ENCODE peak calls at places on chromosomes 5 and 9, in five cellular contexts. J is IMR-90; X is lower lobe of right lung; G is CD4-positive, alpha-beta memory T cell; I is lung. L is an unnamed sample.

GRCh38 chr9:128689293-128689770 is 310 bp downstream of the SET start:
- DNase-seq in J (no peak), X (peak; percentile 81), G (no peak), I (peak; percentile 58), L (no peak)

GRCh38 chr5:378301-378891 is 56.9 kb downstream of the AHRR start:
- DNase-seq in J (peak; percentile 88), X (no peak), G (no peak), I (no peak), L (peak; percentile 34)

GRCh38 chr9:107251756-107252322 is 31.2 kb upstream of the RAD23B start:
- DNase-seq in J (peak; percentile 95), X (no peak), G (no peak), I (no peak), L (no peak)

GRCh38 chr5:113663879-113664278 is 150.4 kb downstream of the YTHDC2 start:
- DNase-seq in J (peak; percentile 16), X (peak; percentile 53), G (peak; percentile 19), I (no peak), L (no peak)

GRCh38 chr5:2387224-2388004 is 364.1 kb downstream of the IRX2 start:
- DNase-seq in J (no peak), X (no peak), G (no peak), I (no peak), L (no peak)

GRCh38 chr9:110602281-110602680 is 22.7 kb upstream of the SVEP1 start:
- DNase-seq in J (no peak), X (no peak), G (no peak), I (no peak), L (no peak)

GRCh38 chr5:79255786-79256557 is 20.0 kb downstream of the JMY start:
- DNase-seq in J (peak; percentile 46), X (no peak), G (no peak), I (no peak), L (no peak)

GRCh38 chr5:67957374-67957773 is 258.2 kb upstream of the PIK3R1 start:
- DNase-seq in J (no peak), X (no peak), G (no peak), I (no peak), L (no peak)

GRCh38 chr5:14685757-14686156 is 21.2 kb downstream of the OTULIN start:
- DNase-seq in J (peak; percentile 69), X (no peak), G (peak; percentile 63), I (no peak), L (no peak)

GRCh38 chr5:6676702-6677101 is 36.5 kb upstream of the TENT4A start:
- DNase-seq in J (peak; percentile 48), X (no peak), G (no peak), I (no peak), L (no peak)

GRCh38 chr5:22889714-22890113 is 36.6 kb upstream of the CDH12 start:
- DNase-seq in J (no peak), X (no peak), G (no peak), I (no peak), L (no peak)

GRCh38 chr5:554284-554988 is 30.2 kb upstream of the SLC9A3 start:
- DNase-seq in J (no peak), X (no peak), G (no peak), I (no peak), L (no peak)

GRCh38 chr5:139664273-139664693 is 16.1 kb downstream of the CXXC5 start:
- DNase-seq in J (no peak), X (peak; percentile 92), G (no peak), I (peak; percentile 61), L (no peak)

GRCh38 chr5:168479166-168479565 is 7.1 kb upstream of the RARS1 start:
- DNase-seq in J (peak; percentile 19), X (no peak), G (no peak), I (no peak), L (no peak)

GRCh38 chr5:124309241-124309977 is 437.0 kb downstream of the ZNF608 start:
- DNase-seq in J (no peak), X (no peak), G (no peak), I (no peak), L (no peak)

GRCh38 chr9:105625088-105625487 is 37.2 kb upstream of the TAL2 start:
- DNase-seq in J (no peak), X (no peak), G (no peak), I (no peak), L (no peak)

GRCh38 chr5:142922223-142922952 is 152.2 kb downstream of the ARHGAP26 start:
- DNase-seq in J (peak; percentile 77), X (no peak), G (peak; percentile 32), I (no peak), L (no peak)

GRCh38 chr5:29720954-29721353 is 1472.5 kb upstream of the CDH6 start:
- DNase-seq in J (no peak), X (no peak), G (no peak), I (no peak), L (no peak)

GRCh38 chr5:114207615-114208014 is 154.3 kb upstream of the KCNN2 start:
- DNase-seq in J (no peak), X (no peak), G (no peak), I (no peak), L (no peak)

DNA sequence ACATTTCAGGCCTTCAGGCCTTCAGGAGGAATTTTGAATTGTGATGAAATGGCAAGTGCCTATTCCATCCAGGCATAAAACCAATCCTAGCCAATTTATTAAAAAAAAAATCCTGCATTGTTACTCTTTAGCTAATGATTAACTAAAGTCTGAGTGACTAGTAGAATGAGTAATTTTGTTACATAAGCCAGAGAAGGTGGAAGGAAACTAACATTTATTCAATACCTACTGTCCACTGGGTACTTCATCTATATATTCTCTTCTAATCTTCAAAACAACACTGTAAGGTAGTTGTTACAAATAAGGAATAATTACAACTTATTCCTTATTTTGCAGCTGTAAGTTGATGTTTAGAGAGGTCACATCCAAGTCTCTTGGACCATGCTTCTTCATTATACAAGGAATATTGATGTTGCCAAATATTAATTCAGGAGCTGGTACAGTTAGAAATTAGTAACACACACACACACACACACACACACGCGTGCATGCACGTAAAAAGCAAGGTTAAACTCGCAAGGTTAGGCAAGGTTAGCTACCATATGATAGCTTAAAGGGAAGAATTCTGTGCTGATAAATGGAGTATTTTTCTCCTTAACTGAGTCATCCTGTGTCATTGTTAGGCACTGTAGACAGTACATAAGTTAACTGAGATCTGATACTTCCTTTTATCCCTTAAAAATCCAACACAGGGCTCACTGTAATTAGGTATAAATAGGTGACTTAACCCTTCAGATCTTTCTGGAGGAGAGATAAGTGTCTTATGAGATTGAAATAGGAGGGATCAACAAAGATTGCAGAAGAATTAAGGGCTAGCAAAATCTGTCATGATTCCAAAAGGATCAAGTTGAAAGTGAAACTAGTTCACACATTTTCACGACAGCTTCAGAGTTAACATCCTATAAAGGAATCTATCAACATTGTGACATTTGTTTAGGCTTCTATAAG is 596.9 kb downstream of the PDE4D start:
- DNase-seq in J (peak; percentile 30), X (no peak), G (peak; percentile 1), I (no peak), L (no peak)
- H3K27ac ChIP-seq in J (no peak overlapping the region), X (peak overlapping the region; percentile 63), G (no peak overlapping the region), I (peak overlapping the region; percentile 61), L (peak overlapping the region; percentile 71)

GRCh38 chr9:2055203-2055658 is 40.1 kb downstream of the SMARCA2 start:
- DNase-seq in J (peak; percentile 24), X (no peak), G (no peak), I (no peak), L (no peak)
- H3K36me3 ChIP-seq in J (peaks cover 12% of the 10 kb centered on the region), X (peaks cover 60% of the 10 kb centered on the region), G (peaks cover 35% of the 10 kb centered on the region), I (peaks cover 31% of the 10 kb centered on the region), L (peaks cover 42% of the 10 kb centered on the region)

GRCh38 chr9:121286973-121287721 is 19.2 kb downstream of the GSN start:
- DNase-seq in J (peak; percentile 95), X (peak; percentile 78), G (no peak), I (peak; percentile 81), L (peak; percentile 97)
- H3K4me1 ChIP-seq in J (peaks cover 49% of the 10 kb centered on the region), X (peaks cover 80% of the 10 kb centered on the region), G (no peaks in the 10 kb centered on the region), I (peaks cover 46% of the 10 kb centered on the region), L (peaks cover 51% of the 10 kb centered on the region)

GRCh38 chr9:126861707-126862460 is 1.4 kb downstream of the ZBTB34 start:
- DNase-seq in J (peak; percentile 32), X (peak; percentile 68), G (no peak), I (no peak), L (no peak)
- H3K27ac ChIP-seq in J (peak overlapping the region; percentile 75), X (peak overlapping the region; percentile 86), G (no peak overlapping the region), I (no peak overlapping the region), L (peak overlapping the region; percentile 50)

L was measured in RWPE2.